ENCODE peak calls at places on chromosomes 12 and 14, in eight cellular contexts. L is heart left ventricle, G is lung, J is A549, C is psoas muscle, Y is hepatocyte, K is HCT116, F is OCI-LY7. A is an unnamed sample.

GRCh38 chr12:124150176-124150575 is 144.7 kb upstream of the RFLNA start:
- DNase-seq in Y (no peak), G (no peak), J (no peak), C (no peak), F (no peak), L (no peak), K (no peak), A (no peak)

GRCh38 chr14:72588521-72588920 is 305.4 kb downstream of the DPF3 start:
- DNase-seq in C (no peak), L (no peak), J (no peak), K (no peak), F (no peak), G (no peak), Y (no peak), A (no peak)

GRCh38 chr12:52259850-52260249 is 14.6 kb upstream of the KRT86 start:
- DNase-seq in F (no peak), C (no peak), L (no peak), Y (no peak), G (no peak), K (no peak), J (no peak), A (no peak)

GRCh38 chr14:68822132-68822651 is 29.3 kb upstream of the ZFP36L1 start:
- DNase-seq in G (no peak), F (peak; percentile 75), Y (no peak), J (no peak), L (no peak), C (no peak), K (no peak), A (no peak)

GRCh38 chr14:56412453-56413434 is 166.9 kb upstream of the TMEM260 start:
- DNase-seq in J (no peak), F (no peak), L (no peak), Y (no peak), G (no peak), K (no peak), C (no peak), A (no peak)

GRCh38 chr12:24561411-24561871 is 387.5 kb downstream of the BCAT1 start:
- DNase-seq in F (no peak), L (no peak), K (no peak), C (no peak), G (no peak), Y (peak; percentile 46), J (peak; percentile 10), A (no peak)

GRCh38 chr12:26056335-26056734 is 68.5 kb downstream of the BHLHE41 start:
- DNase-seq in L (no peak), J (no peak), F (no peak), G (no peak), K (peak; percentile 13), C (no peak), Y (no peak), A (no peak)

GRCh38 chr14:48490756-48491155 is 815.4 kb upstream of the MDGA2 start:
- DNase-seq in F (no peak), K (no peak), L (no peak), G (no peak), Y (no peak), J (no peak), C (no peak), A (no peak)

GRCh38 chr12:49130151-49131050 is 794 bp downstream of the TUBA1B start:
- DNase-seq in K (peak; percentile 78), Y (peak; percentile 97), C (peak; percentile 96), F (peak; percentile 97), J (peak; percentile 84), G (peak; percentile 95), L (peak; percentile 95), A (peak; percentile 89)

GRCh38 chr12:122989874-122990400 is 9.5 kb downstream of the ARL6IP4 start:
- DNase-seq in F (no peak), C (no peak), K (no peak), G (no peak), Y (no peak), J (no peak), L (no peak), A (no peak)

GRCh38 chr12:65501093-65501621 is 222.7 kb downstream of the MSRB3 start:
- DNase-seq in F (no peak), L (peak; percentile 72), G (no peak), J (no peak), Y (no peak), C (peak; percentile 76), K (no peak), A (no peak)

GRCh38 chr14:85479306-85479705 is 50.6 kb upstream of the FLRT2 start:
- DNase-seq in G (no peak), J (no peak), C (no peak), F (no peak), Y (no peak), L (no peak), K (no peak), A (no peak)

GRCh38 chr14:90354551-90355298 is 23.0 kb upstream of the NRDE2 start:
- DNase-seq in F (no peak), L (no peak), C (no peak), J (no peak), K (no peak), Y (peak; percentile 19), G (no peak), A (no peak)

GRCh38 chr12:117363263-117363662 is 1.8 kb upstream of the NOS1 start:
- DNase-seq in J (no peak), Y (no peak), C (no peak), G (no peak), L (no peak), F (no peak), K (no peak), A (no peak)

GRCh38 chr12:117361312-117361670 is at the start of gene NOS1:
- DNase-seq in L (no peak), J (no peak), F (no peak), G (no peak), K (no peak), C (peak; percentile 37), Y (no peak), A (no peak)

GRCh38 chr12:117362391-117362790 is 965 bp upstream of the NOS1 start:
- DNase-seq in C (no peak), Y (no peak), J (no peak), L (no peak), F (no peak), K (no peak), G (no peak), A (no peak)

GRCh38 chr12:117360551-117361311 is 695 bp downstream of the NOS1 start:
- DNase-seq in F (no peak), L (no peak), C (peak; percentile 58), Y (no peak), G (no peak), K (no peak), J (no peak), A (no peak)

DNA sequence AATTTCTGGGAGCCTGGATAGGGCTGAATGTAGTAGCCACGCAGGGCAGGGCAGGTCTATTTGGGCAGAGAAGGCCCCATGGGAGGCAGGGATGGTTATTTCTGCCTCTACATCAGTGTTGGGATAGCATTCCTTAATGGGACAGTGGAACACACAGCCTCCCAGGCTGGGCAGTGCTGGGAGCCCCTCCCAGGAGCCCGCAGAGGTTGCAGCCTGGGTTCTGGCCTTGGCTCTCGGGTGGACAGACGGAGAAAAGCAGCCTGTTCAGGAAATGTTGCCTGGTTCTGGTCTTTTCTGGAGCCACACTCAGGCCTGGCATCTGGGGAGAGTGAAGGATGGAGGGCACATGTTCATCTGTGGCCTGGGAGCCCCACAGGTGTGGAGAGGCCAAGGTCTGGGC is 479 bp upstream of the NOS1 start:
- DNase-seq in C (no peak), Y (no peak), J (no peak), L (no peak), K (no peak), F (no peak), G (no peak), A (no peak)
- H3K4me1 ChIP-seq in C (no peaks in the 10 kb centered on the region), Y (no peaks in the 10 kb centered on the region), J (peaks cover 3% of the 10 kb centered on the region), L (peaks cover 3% of the 10 kb centered on the region), K (no peaks in the 10 kb centered on the region), F (no peaks in the 10 kb centered on the region), G (no peaks in the 10 kb centered on the region), A (no peaks in the 10 kb centered on the region)

DNA sequence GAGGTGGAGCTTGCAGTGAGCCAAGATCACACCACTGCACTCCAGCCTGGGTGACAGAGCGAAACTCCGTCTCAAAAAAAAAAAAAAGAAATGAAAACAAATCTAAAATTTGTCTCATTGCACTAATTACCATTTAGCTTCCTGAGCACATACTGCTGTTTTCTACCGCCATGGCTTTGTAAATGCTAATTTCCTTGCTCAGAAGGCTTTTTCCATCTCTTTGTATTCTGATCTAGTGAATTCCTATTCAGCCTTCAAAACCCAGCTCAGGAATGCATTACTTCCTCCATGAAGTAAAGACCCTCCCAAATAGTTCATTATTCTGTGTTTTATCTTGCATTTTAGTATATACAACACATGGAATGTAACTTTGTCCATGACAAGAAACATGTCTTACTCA is 33.6 kb downstream of the CEP83 start:
- DNase-seq in G (no peak), J (no peak), C (no peak), L (no peak), F (no peak), Y (no peak), K (no peak), A (no peak)
- H3K9me3 ChIP-seq in G (peaks cover 5% of the 10 kb centered on the region), J (peaks cover 53% of the 10 kb centered on the region), C (peaks cover 32% of the 10 kb centered on the region), L (no peaks in the 10 kb centered on the region), F (peaks cover 55% of the 10 kb centered on the region), Y (peaks cover 9% of the 10 kb centered on the region), K (peaks cover 18% of the 10 kb centered on the region), A (peaks cover 24% of the 10 kb centered on the region)

GRCh38 chr12:116538682-116539264 is 20.4 kb upstream of the MAP1LC3B2 start:
- DNase-seq in C (no peak), Y (no peak), L (no peak), J (no peak), F (no peak), K (no peak), G (no peak), A (no peak)
- H3K4me1 ChIP-seq in C (peaks cover 15% of the 10 kb centered on the region), Y (peaks cover 20% of the 10 kb centered on the region), L (peaks cover 9% of the 10 kb centered on the region), J (peaks cover 36% of the 10 kb centered on the region), F (peaks cover 2% of the 10 kb centered on the region), K (peaks cover 78% of the 10 kb centered on the region), G (no peaks in the 10 kb centered on the region), A (peaks cover under 1% of the 10 kb centered on the region)

DNA sequence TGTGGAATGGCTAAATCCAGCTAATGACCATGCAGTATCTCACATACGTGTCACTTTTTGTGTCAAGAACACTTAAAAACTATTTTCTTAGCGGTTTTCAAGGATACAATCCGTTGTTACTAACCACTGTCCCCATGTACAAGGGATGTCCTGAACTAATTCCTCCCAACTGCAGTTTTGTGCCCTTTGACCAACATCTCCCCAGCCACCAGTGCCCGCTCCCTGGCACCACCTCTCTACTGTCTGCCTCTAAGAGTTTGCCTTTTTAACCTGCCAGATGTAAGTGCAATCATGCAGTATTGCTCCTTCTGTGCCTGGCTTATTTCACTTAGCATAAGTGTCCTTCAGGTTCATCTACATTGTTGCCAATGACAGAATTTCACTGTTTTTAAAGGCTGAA is 315.7 kb downstream of the TMEM121 start:
- DNase-seq in Y (no peak), G (no peak), K (no peak), F (peak; percentile 11), C (no peak), L (no peak), J (no peak), A (no peak)
- H3K9me3 ChIP-seq in Y (no peaks in the 10 kb centered on the region), G (peaks cover 2% of the 10 kb centered on the region), K (no peaks in the 10 kb centered on the region), F (no peaks in the 10 kb centered on the region), C (no peaks in the 10 kb centered on the region), L (no peaks in the 10 kb centered on the region), J (no peaks in the 10 kb centered on the region), A (no peaks in the 10 kb centered on the region)

GRCh38 chr14:100076630-100077029 is 11.4 kb downstream of the EVL start:
- DNase-seq in L (no peak), Y (peak; percentile 43), C (peak; percentile 79), F (no peak), K (no peak), J (no peak), G (no peak), A (no peak)
- H3K4me1 ChIP-seq in L (peaks cover 43% of the 10 kb centered on the region), Y (peaks cover 17% of the 10 kb centered on the region), C (no peaks in the 10 kb centered on the region), F (peaks cover 21% of the 10 kb centered on the region), K (peaks cover 3% of the 10 kb centered on the region), J (no peaks in the 10 kb centered on the region), G (peaks cover 6% of the 10 kb centered on the region), A (peaks cover 97% of the 10 kb centered on the region)